ENCODE peak calls at places on chromosome 18, in four cellular contexts. One of them, this sample, is unnamed.

GRCh38 chr18:76707534-76707933 is 114.8 kb upstream of the ZNF236 start:
- DNase-seq in IMR-90: no peak
- DNase-seq in H1: no peak
- DNase-seq in mesendoderm: no peak
- DNase-seq in this sample: no peak

GRCh38 chr18:57516068-57516467 is 70.4 kb downstream of the FECH start:
- DNase-seq in IMR-90: no peak
- DNase-seq in H1: no peak
- DNase-seq in mesendoderm: no peak
- DNase-seq in this sample: no peak

GRCh38 chr18:72652990-72653593 is 109.0 kb upstream of the CBLN2 start:
- DNase-seq in IMR-90: no peak
- DNase-seq in H1: peak; percentile 77
- DNase-seq in mesendoderm: peak; percentile 83
- DNase-seq in this sample: peak; percentile 71

GRCh38 chr18:70623106-70623505 is 334.3 kb downstream of the SOCS6 start:
- DNase-seq in IMR-90: no peak
- DNase-seq in H1: no peak
- DNase-seq in mesendoderm: no peak
- DNase-seq in this sample: no peak

GRCh38 chr18:484749-485464 is 15.6 kb downstream of the COLEC12 start:
- DNase-seq in IMR-90: no peak
- DNase-seq in H1: no peak
- DNase-seq in mesendoderm: no peak
- DNase-seq in this sample: no peak

GRCh38 chr18:28183418-28184078 is 6.6 kb upstream of the CDH2 start:
- DNase-seq in IMR-90: peak; percentile 46
- DNase-seq in H1: no peak
- DNase-seq in mesendoderm: peak; percentile 50
- DNase-seq in this sample: no peak

GRCh38 chr18:50973367-50974126 is 5.7 kb downstream of the ELAC1 start:
- DNase-seq in IMR-90: peak; percentile 79
- DNase-seq in H1: no peak
- DNase-seq in mesendoderm: no peak
- DNase-seq in this sample: no peak

GRCh38 chr18:67359868-67360838 is 156.4 kb downstream of the DSEL start:
- DNase-seq in IMR-90: peak; percentile 96
- DNase-seq in H1: no peak
- DNase-seq in mesendoderm: no peak
- DNase-seq in this sample: no peak

GRCh38 chr18:25284861-25285574 is 66.9 kb downstream of the ZNF521 start:
- DNase-seq in IMR-90: peak; percentile 41
- DNase-seq in H1: no peak
- DNase-seq in mesendoderm: peak; percentile 14
- DNase-seq in this sample: no peak

GRCh38 chr18:68734311-68734710 is 19.4 kb upstream of the TMX3 start:
- DNase-seq in IMR-90: peak; percentile 59
- DNase-seq in H1: no peak
- DNase-seq in mesendoderm: no peak
- DNase-seq in this sample: no peak

GRCh38 chr18:32566960-32567359 is 96.3 kb upstream of the GAREM1 start:
- DNase-seq in IMR-90: no peak
- DNase-seq in H1: no peak
- DNase-seq in mesendoderm: no peak
- DNase-seq in this sample: no peak

GRCh38 chr18:79677840-79678239 is 1.8 kb upstream of the CTDP1 start:
- DNase-seq in IMR-90: no peak
- DNase-seq in H1: no peak
- DNase-seq in mesendoderm: no peak
- DNase-seq in this sample: no peak

GRCh38 chr18:7919565-7919964 is 352.4 kb downstream of the PTPRM start:
- DNase-seq in IMR-90: no peak
- DNase-seq in H1: no peak
- DNase-seq in mesendoderm: no peak
- DNase-seq in this sample: no peak

GRCh38 chr18:48975817-48976649 is 25.3 kb upstream of the SMAD7 start:
- DNase-seq in IMR-90: peak; percentile 57
- DNase-seq in H1: peak; percentile 74
- DNase-seq in mesendoderm: peak; percentile 81
- DNase-seq in this sample: no peak

GRCh38 chr18:23340661-23341060 is 112.4 kb upstream of the RIOK3 start:
- DNase-seq in IMR-90: peak; percentile 67
- DNase-seq in H1: no peak
- DNase-seq in mesendoderm: no peak
- DNase-seq in this sample: no peak

GRCh38 chr18:43574974-43575373 is 297.7 kb upstream of the SYT4 start:
- DNase-seq in IMR-90: no peak
- DNase-seq in H1: no peak
- DNase-seq in mesendoderm: no peak
- DNase-seq in this sample: no peak

GRCh38 chr18:37577051-37577611 is 11.5 kb upstream of the CELF4 start:
- DNase-seq in IMR-90: no peak
- DNase-seq in H1: peak; percentile 69
- DNase-seq in mesendoderm: peak; percentile 95
- DNase-seq in this sample: peak; percentile 93

GRCh38 chr18:55189972-55190371 is 230.7 kb upstream of the CCDC68 start:
- DNase-seq in IMR-90: no peak
- DNase-seq in H1: no peak
- DNase-seq in mesendoderm: peak; percentile 97
- DNase-seq in this sample: peak; percentile 54

GRCh38 chr18:8747440-8747937 is 42.1 kb downstream of the MTCL1 start:
- DNase-seq in IMR-90: peak; percentile 96
- DNase-seq in H1: no peak
- DNase-seq in mesendoderm: no peak
- DNase-seq in this sample: no peak

GRCh38 chr18:49813071-49813320 is 337 bp downstream of the ACAA2 start:
- DNase-seq in IMR-90: peak; percentile 28
- DNase-seq in H1: no peak
- DNase-seq in mesendoderm: peak; percentile 70
- DNase-seq in this sample: no peak

GRCh38 chr18:79853303-79853992 is 55.7 kb downstream of the KCNG2 start:
- DNase-seq in IMR-90: no peak
- DNase-seq in H1: peak; percentile 47
- DNase-seq in mesendoderm: no peak
- DNase-seq in this sample: no peak

GRCh38 chr18:51151568-51152511 is 45.6 kb downstream of the MEX3C start:
- DNase-seq in IMR-90: no peak
- DNase-seq in H1: no peak
- DNase-seq in mesendoderm: peak; percentile 22
- DNase-seq in this sample: peak; percentile 23

GRCh38 chr18:13374468-13375301 is 156.1 kb downstream of the LDLRAD4 start:
- DNase-seq in IMR-90: no peak
- DNase-seq in H1: no peak
- DNase-seq in mesendoderm: peak; percentile 77
- DNase-seq in this sample: no peak
- H3K56ac ChIP-seq in IMR-90: no peak overlapping the region
- H3K56ac ChIP-seq in H1: no peak overlapping the region
- H3K56ac ChIP-seq in mesendoderm: no peak overlapping the region
- H3K56ac ChIP-seq in this sample: no peak overlapping the region

GRCh38 chr18:6251084-6251483 is 163.6 kb downstream of the L3MBTL4 start:
- DNase-seq in IMR-90: no peak
- DNase-seq in H1: no peak
- DNase-seq in mesendoderm: no peak
- DNase-seq in this sample: no peak
- H4K5ac ChIP-seq in IMR-90: no peak overlapping the region
- H4K5ac ChIP-seq in H1: no peak overlapping the region
- H4K5ac ChIP-seq in mesendoderm: no peak overlapping the region
- H4K5ac ChIP-seq in this sample: no peak overlapping the region

DNA sequence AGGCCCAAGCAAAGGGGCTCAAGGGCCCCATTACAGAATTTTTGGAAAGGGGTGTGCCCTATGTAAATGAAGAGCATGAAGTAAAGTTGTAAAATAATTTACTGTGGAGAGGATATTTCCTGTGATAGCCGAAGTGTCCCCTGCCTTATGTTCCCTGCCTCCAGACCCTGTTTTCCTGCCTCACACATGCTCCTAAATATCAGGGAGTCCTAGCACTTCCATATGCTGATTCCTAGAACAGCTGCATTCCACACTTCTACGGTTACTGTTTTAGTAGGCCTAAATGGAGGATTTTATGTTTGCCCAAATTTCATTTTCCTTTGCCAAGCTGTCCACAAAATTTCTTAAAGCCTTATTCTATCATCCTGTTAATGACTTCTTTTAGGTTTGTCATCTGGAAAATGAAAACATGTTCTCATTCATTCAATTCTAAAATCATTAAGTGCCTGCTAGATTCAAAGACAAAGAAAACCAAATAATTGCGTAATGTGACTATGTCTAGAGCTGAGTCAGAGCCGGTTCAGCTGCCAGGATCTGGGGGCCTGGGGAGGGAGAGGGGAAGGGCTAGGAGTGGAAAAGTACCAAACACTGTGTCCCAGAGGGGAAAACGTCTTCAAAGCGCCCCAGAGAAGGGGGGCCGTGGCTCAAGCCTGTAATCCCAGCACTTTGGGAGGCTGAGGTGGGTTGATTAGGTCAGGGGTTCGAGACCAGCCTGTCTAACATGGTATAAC is 25.8 kb upstream of the IMPA2 start:
- DNase-seq in IMR-90: peak; percentile 87
- DNase-seq in H1: no peak
- DNase-seq in mesendoderm: peak; percentile 89
- DNase-seq in this sample: peak; percentile 82
- H3K56ac ChIP-seq in IMR-90: no peak overlapping the region
- H3K56ac ChIP-seq in H1: no peak overlapping the region
- H3K56ac ChIP-seq in mesendoderm: peak overlapping the region; percentile 63
- H3K56ac ChIP-seq in this sample: no peak overlapping the region

GRCh38 chr18:59381949-59382348 is 22.9 kb upstream of the LMAN1 start:
- DNase-seq in IMR-90: no peak
- DNase-seq in H1: no peak
- DNase-seq in mesendoderm: no peak
- DNase-seq in this sample: no peak

GRCh38 chr18:59385191-59385590 is 26.1 kb upstream of the LMAN1 start:
- DNase-seq in IMR-90: no peak
- DNase-seq in H1: no peak
- DNase-seq in mesendoderm: no peak
- DNase-seq in this sample: no peak

GRCh38 chr18:59380706-59381105 is 21.6 kb upstream of the LMAN1 start:
- DNase-seq in IMR-90: no peak
- DNase-seq in H1: no peak
- DNase-seq in mesendoderm: no peak
- DNase-seq in this sample: no peak

GRCh38 chr18:59382388-59382787 is 23.3 kb upstream of the LMAN1 start:
- DNase-seq in IMR-90: no peak
- DNase-seq in H1: no peak
- DNase-seq in mesendoderm: no peak
- DNase-seq in this sample: no peak

DNA sequence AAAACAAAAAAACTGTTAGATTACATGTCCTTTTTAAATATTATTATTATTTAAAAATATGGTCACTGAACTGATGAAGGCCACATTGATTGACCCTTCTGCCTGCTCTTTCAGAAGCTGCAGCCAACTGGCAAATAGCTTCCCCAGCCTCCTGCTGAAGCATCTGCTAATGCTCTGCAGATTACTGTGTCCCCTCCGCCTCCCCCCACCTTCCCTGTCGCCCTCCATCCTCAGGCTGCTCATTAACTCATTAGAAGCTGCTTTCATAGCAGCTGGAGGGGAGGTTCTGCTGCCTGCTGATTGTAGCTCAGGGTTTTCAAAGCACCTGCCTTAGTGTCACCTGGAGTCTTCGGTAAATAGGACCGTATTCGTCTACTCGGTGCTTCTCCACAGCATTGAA is 24.8 kb upstream of the LMAN1 start:
- DNase-seq in IMR-90: no peak
- DNase-seq in H1: no peak
- DNase-seq in mesendoderm: no peak
- DNase-seq in this sample: no peak
- H4K5ac ChIP-seq in IMR-90: no peak overlapping the region
- H4K5ac ChIP-seq in H1: no peak overlapping the region
- H4K5ac ChIP-seq in mesendoderm: no peak overlapping the region
- H4K5ac ChIP-seq in this sample: no peak overlapping the region

GRCh38 chr18:36064027-36064808 is 3.1 kb downstream of the RPRD1A start:
- DNase-seq in IMR-90: no peak
- DNase-seq in H1: peak; percentile 55
- DNase-seq in mesendoderm: no peak
- DNase-seq in this sample: peak; percentile 50

GRCh38 chr18:36067118-36067957 is at the start of gene RPRD1A:
- DNase-seq in IMR-90: peak; percentile 95
- DNase-seq in H1: peak; percentile 99
- DNase-seq in mesendoderm: peak; percentile 96
- DNase-seq in this sample: peak; percentile 97

GRCh38 chr18:36066731-36067117 is 635 bp downstream of the RPRD1A start:
- DNase-seq in IMR-90: peak; percentile 5
- DNase-seq in H1: no peak
- DNase-seq in mesendoderm: peak; percentile 11
- DNase-seq in this sample: no peak

GRCh38 chr18:36066001-36066400 is 1.4 kb downstream of the RPRD1A start:
- DNase-seq in IMR-90: peak; percentile 67
- DNase-seq in H1: no peak
- DNase-seq in mesendoderm: no peak
- DNase-seq in this sample: no peak
- H3K56ac ChIP-seq in IMR-90: no peak overlapping the region
- H3K56ac ChIP-seq in H1: no peak overlapping the region
- H3K56ac ChIP-seq in mesendoderm: peak overlapping the region; percentile 73
- H3K56ac ChIP-seq in this sample: no peak overlapping the region

DNA sequence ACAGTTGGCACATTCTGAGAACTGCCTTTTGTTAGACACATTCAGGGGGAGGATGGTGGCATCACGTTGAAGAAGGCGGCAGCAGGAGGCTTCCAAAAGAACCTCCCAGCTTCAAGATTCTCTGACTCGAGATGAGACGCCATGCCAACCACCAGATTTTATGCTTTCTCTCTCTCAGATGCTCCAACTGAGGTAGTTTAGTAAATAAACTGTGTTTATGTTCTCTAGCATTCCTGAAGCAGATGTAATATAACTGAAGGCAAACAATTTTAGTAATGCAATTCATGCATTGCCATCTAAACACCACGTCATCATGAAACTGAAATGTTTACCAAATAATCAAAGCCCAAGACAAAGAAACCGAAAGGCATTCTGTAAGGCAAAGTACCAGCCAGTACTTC is 102.7 kb downstream of the BCL2 start:
- DNase-seq in IMR-90: no peak
- DNase-seq in H1: no peak
- DNase-seq in mesendoderm: no peak
- DNase-seq in this sample: no peak
- H4K5ac ChIP-seq in IMR-90: no peak overlapping the region
- H4K5ac ChIP-seq in H1: no peak overlapping the region
- H4K5ac ChIP-seq in mesendoderm: no peak overlapping the region
- H4K5ac ChIP-seq in this sample: no peak overlapping the region

GRCh38 chr18:3180325-3180724 is 39.4 kb downstream of the MYOM1 start:
- DNase-seq in IMR-90: peak; percentile 28
- DNase-seq in H1: no peak
- DNase-seq in mesendoderm: peak; percentile 89
- DNase-seq in this sample: no peak
- H3K56ac ChIP-seq in IMR-90: no peak overlapping the region
- H3K56ac ChIP-seq in H1: no peak overlapping the region
- H3K56ac ChIP-seq in mesendoderm: no peak overlapping the region
- H3K56ac ChIP-seq in this sample: no peak overlapping the region